ENCODE peak calls at places on chromosomes 7 and 10, in six cellular contexts. E is nucleus accumbens, O is NCI-H1417, H is endothelial cell of umbilical vein, V is caudate nucleus, C is HCT116. I is an unnamed sample.

GRCh38 chr7:128836729-128837348 is 6.6 kb downstream of the FLNC start:
- DNase-seq in E (peak; percentile 6), O (no peak), H (no peak), V (peak; percentile 43), C (no peak), I (no peak)

GRCh38 chr7:130920122-130920521 is 186.1 kb upstream of the KLF14 start:
- DNase-seq in E (no peak), O (no peak), H (no peak), V (no peak), C (no peak), I (no peak)

GRCh38 chr7:25481891-25482290 is 253.6 kb upstream of the NPVF start:
- DNase-seq in E (no peak), O (no peak), H (no peak), V (no peak), C (no peak), I (no peak)

GRCh38 chr10:132347211-132347930 is 15.4 kb downstream of the LRRC27 start:
- DNase-seq in E (no peak), O (peak; percentile 57), H (no peak), V (no peak), C (no peak), I (no peak)

GRCh38 chr10:117942261-117942660 is 104.5 kb downstream of the RAB11FIP2 start:
- DNase-seq in E (no peak), O (no peak), H (no peak), V (no peak), C (no peak), I (no peak)

GRCh38 chr7:143974457-143974856 is 19.8 kb downstream of the OR2F1 start:
- DNase-seq in E (no peak), O (no peak), H (no peak), V (no peak), C (no peak), I (no peak)

GRCh38 chr10:117449636-117450035 is 74.4 kb upstream of the PDZD8 start:
- DNase-seq in E (no peak), O (no peak), H (no peak), V (no peak), C (peak; percentile 44), I (no peak)

GRCh38 chr10:88062385-88062784 is 199.0 kb downstream of the PTEN start:
- DNase-seq in E (no peak), O (no peak), H (no peak), V (no peak), C (no peak), I (no peak)

GRCh38 chr10:15208221-15208620 is 39.7 kb upstream of the NMT2 start:
- DNase-seq in E (no peak), O (no peak), H (no peak), V (no peak), C (no peak), I (no peak)

GRCh38 chr7:17948503-17949238 is 8.4 kb upstream of the SNX13 start:
- DNase-seq in E (no peak), O (no peak), H (no peak), V (no peak), C (no peak), I (no peak)

GRCh38 chr7:102943425-102944169 is 30.8 kb downstream of the LRRC17 start:
- DNase-seq in E (no peak), O (no peak), H (no peak), V (no peak), C (no peak), I (no peak)

GRCh38 chr10:88106348-88106747 is 242.9 kb downstream of the PTEN start:
- DNase-seq in E (no peak), O (no peak), H (no peak), V (no peak), C (no peak), I (no peak)

GRCh38 chr7:32164341-32164996 is 94.3 kb upstream of the PDE1C start:
- DNase-seq in E (no peak), O (peak; percentile 14), H (peak; percentile 70), V (no peak), C (peak; percentile 43), I (no peak)

GRCh38 chr10:6148251-6148691 is 54.5 kb upstream of the PFKFB3 start:
- DNase-seq in E (no peak), O (no peak), H (no peak), V (no peak), C (no peak), I (no peak)

GRCh38 chr10:55024718-55025117 is 223.7 kb upstream of the PCDH15 start:
- DNase-seq in E (no peak), O (peak; percentile 57), H (peak; percentile 15), V (no peak), C (no peak), I (peak; percentile 51)

GRCh38 chr7:42097756-42098155 is 139.3 kb downstream of the GLI3 start:
- DNase-seq in E (no peak), O (no peak), H (peak; percentile 31), V (no peak), C (no peak), I (no peak)

GRCh38 chr7:106010866-106011265 is 47.8 kb downstream of the CDHR3 start:
- DNase-seq in E (no peak), O (no peak), H (no peak), V (no peak), C (no peak), I (no peak)

GRCh38 chr10:74297389-74298080 is 146.5 kb downstream of the ADK start:
- DNase-seq in E (no peak), O (no peak), H (no peak), V (no peak), C (no peak), I (no peak)

GRCh38 chr10:118062798-118063238 is 16.1 kb upstream of the RAB11FIP2 start:
- DNase-seq in E (no peak), O (no peak), H (no peak), V (no peak), C (no peak), I (no peak)

GRCh38 chr7:43565786-43566185 is 17.1 kb upstream of the STK17A start:
- DNase-seq in E (no peak), O (peak; percentile 17), H (peak; percentile 19), V (no peak), C (no peak), I (no peak)

GRCh38 chr7:56218510-56218909 is 102.3 kb upstream of the NUPR2 start:
- DNase-seq in E (no peak), O (peak; percentile 64), H (no peak), V (no peak), C (no peak), I (no peak)

GRCh38 chr7:2517004-2517403 is 2.6 kb upstream of the LFNG start:
- DNase-seq in E (no peak), O (no peak), H (no peak), V (no peak), C (no peak), I (no peak)

GRCh38 chr7:150412016-150412415 is 32.9 kb downstream of the ZNF775 start:
- DNase-seq in E (no peak), O (no peak), H (no peak), V (no peak), C (no peak), I (no peak)

GRCh38 chr7:129774359-129774758 is 162.8 kb downstream of the NRF1 start:
- DNase-seq in E (no peak), O (no peak), H (no peak), V (no peak), C (no peak), I (no peak)

GRCh38 chr7:131845573-131846337 is 289.3 kb upstream of the PODXL start:
- DNase-seq in E (no peak), O (peak; percentile 63), H (no peak), V (no peak), C (no peak), I (no peak)

GRCh38 chr7:134856141-134856540 is 76.7 kb downstream of the CALD1 start:
- DNase-seq in E (no peak), O (no peak), H (peak; percentile 66), V (no peak), C (no peak), I (no peak)

GRCh38 chr7:30988346-30989005 is 24.7 kb downstream of the GHRHR start:
- DNase-seq in E (peak; percentile 76), O (peak; percentile 74), H (no peak), V (no peak), C (no peak), I (peak; percentile 32)

GRCh38 chr10:74502963-74503608 is 323.3 kb upstream of the KAT6B start:
- DNase-seq in E (no peak), O (no peak), H (peak; percentile 90), V (no peak), C (peak; percentile 51), I (no peak)

GRCh38 chr7:81430150-81430549 is 339.7 kb downstream of the HGF start:
- DNase-seq in E (no peak), O (no peak), H (no peak), V (no peak), C (no peak), I (no peak)

GRCh38 chr7:2012981-2013380 is 219.8 kb downstream of the MAD1L1 start:
- DNase-seq in E (peak; percentile 18), O (peak; percentile 25), H (no peak), V (no peak), C (no peak), I (peak; percentile 85)

GRCh38 chr7:93115796-93116195 is 2.0 kb downstream of the SAMD9 start:
- DNase-seq in E (no peak), O (no peak), H (no peak), V (no peak), C (peak; percentile 32), I (no peak)

I was measured in COR-L47.